ENCODE peak calls at places on chromosome 19, in seven cellular contexts. One of them, this sample, is unnamed.
A peak's percentile ranks its signal among the peaks of the same experiment; 100 is the strongest.

GRCh38 chr19:50899549-50899948 is 11.6 kb downstream of the KLK4 start:
- DNase-seq in astrocyte: no peak
- DNase-seq in HCT116: no peak
- DNase-seq in OCI-LY7: no peak
- DNase-seq in GM23248: no peak
- DNase-seq in pancreas: no peak
- DNase-seq in psoas muscle: no peak
- DNase-seq in this sample: no peak

GRCh38 chr19:46728693-46729339 is 11.9 kb upstream of the PRKD2 start:
- DNase-seq in astrocyte: no peak
- DNase-seq in HCT116: no peak
- DNase-seq in OCI-LY7: peak; percentile 78
- DNase-seq in GM23248: peak; percentile 71
- DNase-seq in pancreas: peak; percentile 80
- DNase-seq in psoas muscle: peak; percentile 80
- DNase-seq in this sample: peak; percentile 89

GRCh38 chr19:47190167-47190727 is 40.8 kb downstream of the BBC3 start:
- DNase-seq in astrocyte: peak; percentile 84
- DNase-seq in HCT116: peak; percentile 93
- DNase-seq in OCI-LY7: no peak
- DNase-seq in GM23248: peak; percentile 84
- DNase-seq in pancreas: peak; percentile 62
- DNase-seq in psoas muscle: peak; percentile 46
- DNase-seq in this sample: no peak

GRCh38 chr19:4130635-4131438 is 6.9 kb upstream of the MAP2K2 start:
- DNase-seq in astrocyte: peak; percentile 78
- DNase-seq in HCT116: peak; percentile 40
- DNase-seq in OCI-LY7: no peak
- DNase-seq in GM23248: peak; percentile 71
- DNase-seq in pancreas: no peak
- DNase-seq in psoas muscle: no peak
- DNase-seq in this sample: no peak

GRCh38 chr19:45815501-45816216 is 551 bp upstream of the RSPH6A start:
- DNase-seq in astrocyte: no peak
- DNase-seq in HCT116: no peak
- DNase-seq in OCI-LY7: no peak
- DNase-seq in GM23248: no peak
- DNase-seq in pancreas: no peak
- DNase-seq in psoas muscle: no peak
- DNase-seq in this sample: peak; percentile 36

GRCh38 chr19:41416194-41416674 is 10.9 kb downstream of the B3GNT8 start:
- DNase-seq in astrocyte: no peak
- DNase-seq in HCT116: no peak
- DNase-seq in OCI-LY7: no peak
- DNase-seq in GM23248: no peak
- DNase-seq in pancreas: no peak
- DNase-seq in psoas muscle: no peak
- DNase-seq in this sample: peak; percentile 42

GRCh38 chr19:31586282-31586681 is 237.0 kb upstream of the TSHZ3 start:
- DNase-seq in astrocyte: peak; percentile 59
- DNase-seq in HCT116: no peak
- DNase-seq in OCI-LY7: no peak
- DNase-seq in GM23248: peak; percentile 3
- DNase-seq in pancreas: no peak
- DNase-seq in psoas muscle: no peak
- DNase-seq in this sample: no peak

GRCh38 chr19:55196803-55197202 is 12.5 kb downstream of the PTPRH start:
- DNase-seq in astrocyte: no peak
- DNase-seq in HCT116: no peak
- DNase-seq in OCI-LY7: peak; percentile 41
- DNase-seq in GM23248: peak; percentile 27
- DNase-seq in pancreas: no peak
- DNase-seq in psoas muscle: no peak
- DNase-seq in this sample: no peak

GRCh38 chr19:46603195-46603637 is 2.1 kb downstream of the CALM3 start:
- DNase-seq in astrocyte: no peak
- DNase-seq in HCT116: no peak
- DNase-seq in OCI-LY7: no peak
- DNase-seq in GM23248: no peak
- DNase-seq in pancreas: peak; percentile 74
- DNase-seq in psoas muscle: no peak
- DNase-seq in this sample: no peak

GRCh38 chr19:21483589-21484170 is 21.7 kb upstream of the ZNF429 start:
- DNase-seq in astrocyte: no peak
- DNase-seq in HCT116: no peak
- DNase-seq in OCI-LY7: peak; percentile 28
- DNase-seq in GM23248: peak; percentile 8
- DNase-seq in pancreas: peak; percentile 63
- DNase-seq in psoas muscle: peak; percentile 43
- DNase-seq in this sample: peak; percentile 65

GRCh38 chr19:56554272-56554869 is 12.9 kb upstream of the ZNF470 start:
- DNase-seq in astrocyte: peak; percentile 3
- DNase-seq in HCT116: no peak
- DNase-seq in OCI-LY7: no peak
- DNase-seq in GM23248: peak; percentile 4
- DNase-seq in pancreas: no peak
- DNase-seq in psoas muscle: no peak
- DNase-seq in this sample: no peak

GRCh38 chr19:16197188-16197621 is 506 bp upstream of the AP1M1 start:
- DNase-seq in astrocyte: peak; percentile 86
- DNase-seq in HCT116: no peak
- DNase-seq in OCI-LY7: peak; percentile 13
- DNase-seq in GM23248: peak; percentile 96
- DNase-seq in pancreas: no peak
- DNase-seq in psoas muscle: no peak
- DNase-seq in this sample: no peak

GRCh38 chr19:33296473-33297060 is 5.8 kb downstream of the CEBPA start:
- DNase-seq in astrocyte: no peak
- DNase-seq in HCT116: no peak
- DNase-seq in OCI-LY7: no peak
- DNase-seq in GM23248: peak; percentile 12
- DNase-seq in pancreas: no peak
- DNase-seq in psoas muscle: no peak
- DNase-seq in this sample: no peak

GRCh38 chr19:42857544-42857867 is 22.0 kb downstream of the PSG1 start:
- DNase-seq in astrocyte: no peak
- DNase-seq in HCT116: no peak
- DNase-seq in OCI-LY7: no peak
- DNase-seq in GM23248: no peak
- DNase-seq in pancreas: no peak
- DNase-seq in psoas muscle: no peak
- DNase-seq in this sample: no peak

GRCh38 chr19:3880471-3881271 is at the start of gene ATCAY:
- DNase-seq in astrocyte: no peak
- DNase-seq in HCT116: no peak
- DNase-seq in OCI-LY7: no peak
- DNase-seq in GM23248: no peak
- DNase-seq in pancreas: no peak
- DNase-seq in psoas muscle: no peak
- DNase-seq in this sample: no peak

GRCh38 chr19:31502536-31503170 is 153.4 kb upstream of the TSHZ3 start:
- DNase-seq in astrocyte: no peak
- DNase-seq in HCT116: no peak
- DNase-seq in OCI-LY7: no peak
- DNase-seq in GM23248: no peak
- DNase-seq in pancreas: no peak
- DNase-seq in psoas muscle: no peak
- DNase-seq in this sample: no peak

GRCh38 chr19:1074512-1075283 is 7.7 kb downstream of the ARHGAP45 start:
- DNase-seq in astrocyte: no peak
- DNase-seq in HCT116: no peak
- DNase-seq in OCI-LY7: peak; percentile 90
- DNase-seq in GM23248: no peak
- DNase-seq in pancreas: peak; percentile 71
- DNase-seq in psoas muscle: peak; percentile 83
- DNase-seq in this sample: peak; percentile 89

DNA sequence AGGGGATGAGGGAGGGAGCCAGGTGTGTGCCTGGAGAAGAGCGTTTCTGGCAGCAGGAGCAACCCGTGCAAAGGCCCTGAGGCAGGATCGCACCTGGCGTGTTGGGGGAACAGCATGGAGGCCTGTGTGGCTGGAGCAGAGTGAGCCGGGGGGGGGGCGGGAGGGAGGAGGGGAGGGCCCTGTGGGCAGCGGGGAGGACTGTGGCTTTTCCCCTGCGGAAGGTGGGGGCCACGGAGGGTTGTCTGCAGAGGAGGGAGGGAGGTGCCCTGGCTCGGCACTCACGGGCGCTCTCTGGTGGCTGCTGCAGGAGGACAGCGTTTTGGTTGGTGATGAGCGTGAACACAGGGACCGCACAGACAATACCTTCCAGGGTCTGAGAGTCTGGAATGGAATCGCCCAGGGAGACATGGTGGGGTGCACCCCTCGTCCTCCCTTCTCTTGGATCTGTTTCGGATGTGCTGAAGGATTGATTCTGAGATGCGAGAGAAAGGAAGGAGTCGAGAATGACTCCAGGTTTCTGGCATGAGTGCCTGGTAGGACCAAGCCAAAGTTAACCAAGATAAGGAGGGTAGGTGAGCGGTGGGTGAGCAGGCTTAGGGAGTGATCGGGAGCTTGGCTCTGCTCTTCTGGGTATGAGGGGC is 6.5 kb downstream of the RAB11B start:
- DNase-seq in astrocyte: peak; percentile 23
- DNase-seq in HCT116: no peak
- DNase-seq in OCI-LY7: peak; percentile 61
- DNase-seq in GM23248: peak; percentile 77
- DNase-seq in pancreas: peak; percentile 70
- DNase-seq in psoas muscle: peak; percentile 73
- DNase-seq in this sample: peak; percentile 66
- H3K4me1 ChIP-seq in astrocyte: peaks cover 11% of the 10 kb centered on the region
- H3K4me1 ChIP-seq in HCT116: peaks cover 3% of the 10 kb centered on the region
- H3K4me1 ChIP-seq in OCI-LY7: peaks cover 5% of the 10 kb centered on the region
- H3K4me1 ChIP-seq in GM23248: peaks cover 25% of the 10 kb centered on the region
- H3K4me1 ChIP-seq in pancreas: peaks cover 31% of the 10 kb centered on the region
- H3K4me1 ChIP-seq in psoas muscle: peaks cover 50% of the 10 kb centered on the region
- H3K4me1 ChIP-seq in this sample: peaks cover 61% of the 10 kb centered on the region

GRCh38 chr19:5141278-5141925 is 172.5 kb downstream of the KDM4B start:
- DNase-seq in astrocyte: peak; percentile 90
- DNase-seq in HCT116: no peak
- DNase-seq in OCI-LY7: no peak
- DNase-seq in GM23248: peak; percentile 36
- DNase-seq in pancreas: peak; percentile 53
- DNase-seq in psoas muscle: peak; percentile 8
- DNase-seq in this sample: peak; percentile 15
- H3K4me1 ChIP-seq in astrocyte: peaks cover 36% of the 10 kb centered on the region
- H3K4me1 ChIP-seq in HCT116: no peaks in the 10 kb centered on the region
- H3K4me1 ChIP-seq in OCI-LY7: peaks cover 10% of the 10 kb centered on the region
- H3K4me1 ChIP-seq in GM23248: no peaks in the 10 kb centered on the region
- H3K4me1 ChIP-seq in pancreas: no peaks in the 10 kb centered on the region
- H3K4me1 ChIP-seq in psoas muscle: no peaks in the 10 kb centered on the region
- H3K4me1 ChIP-seq in this sample: peaks cover 24% of the 10 kb centered on the region

DNA sequence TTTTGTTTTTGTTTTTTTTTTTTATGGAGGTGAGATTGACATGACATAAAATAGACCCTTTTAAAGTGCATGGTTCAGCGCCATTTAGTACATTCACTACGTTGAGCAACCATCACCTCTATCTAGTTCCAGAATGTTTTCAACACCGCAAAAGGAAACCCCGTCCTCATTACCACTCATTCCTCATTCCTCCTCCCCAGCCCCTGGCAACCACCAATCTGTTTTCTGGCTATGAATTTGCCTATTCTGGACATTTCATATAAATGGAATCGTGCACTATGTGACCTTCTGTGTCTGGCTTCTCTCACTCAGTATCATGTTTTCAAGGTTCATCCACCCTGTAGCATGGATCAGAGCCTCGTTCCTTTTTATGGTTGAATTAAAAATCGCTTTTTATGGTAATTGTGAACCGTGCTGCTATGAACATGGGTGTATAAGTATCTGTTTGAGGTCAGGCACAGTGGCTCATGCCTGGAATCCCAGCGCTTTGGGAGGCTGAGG is 9.9 kb upstream of the ADGRE5 start:
- DNase-seq in astrocyte: no peak
- DNase-seq in HCT116: no peak
- DNase-seq in OCI-LY7: no peak
- DNase-seq in GM23248: no peak
- DNase-seq in pancreas: no peak
- DNase-seq in psoas muscle: no peak
- DNase-seq in this sample: no peak
- H3K4me1 ChIP-seq in astrocyte: peaks cover 15% of the 10 kb centered on the region
- H3K4me1 ChIP-seq in HCT116: peaks cover 7% of the 10 kb centered on the region
- H3K4me1 ChIP-seq in OCI-LY7: peaks cover 74% of the 10 kb centered on the region
- H3K4me1 ChIP-seq in GM23248: peaks cover 11% of the 10 kb centered on the region
- H3K4me1 ChIP-seq in pancreas: no peaks in the 10 kb centered on the region
- H3K4me1 ChIP-seq in psoas muscle: peaks cover 19% of the 10 kb centered on the region
- H3K4me1 ChIP-seq in this sample: peaks cover 30% of the 10 kb centered on the region

GRCh38 chr19:52102782-52103181 is 7.2 kb upstream of the ZNF841 start:
- DNase-seq in astrocyte: no peak
- DNase-seq in HCT116: no peak
- DNase-seq in OCI-LY7: no peak
- DNase-seq in GM23248: no peak
- DNase-seq in pancreas: no peak
- DNase-seq in psoas muscle: no peak
- DNase-seq in this sample: no peak
- H3K4me1 ChIP-seq in astrocyte: no peaks in the 10 kb centered on the region
- H3K4me1 ChIP-seq in HCT116: no peaks in the 10 kb centered on the region
- H3K4me1 ChIP-seq in OCI-LY7: no peaks in the 10 kb centered on the region
- H3K4me1 ChIP-seq in GM23248: no peaks in the 10 kb centered on the region
- H3K4me1 ChIP-seq in pancreas: no peaks in the 10 kb centered on the region
- H3K4me1 ChIP-seq in psoas muscle: no peaks in the 10 kb centered on the region
- H3K4me1 ChIP-seq in this sample: no peaks in the 10 kb centered on the region

GRCh38 chr19:2629491-2630351 is 72.8 kb downstream of the GNG7 start:
- DNase-seq in astrocyte: no peak
- DNase-seq in HCT116: no peak
- DNase-seq in OCI-LY7: no peak
- DNase-seq in GM23248: no peak
- DNase-seq in pancreas: no peak
- DNase-seq in psoas muscle: no peak
- DNase-seq in this sample: no peak
- H3K4me1 ChIP-seq in astrocyte: peaks cover 16% of the 10 kb centered on the region
- H3K4me1 ChIP-seq in HCT116: peaks cover 21% of the 10 kb centered on the region
- H3K4me1 ChIP-seq in OCI-LY7: peaks cover 74% of the 10 kb centered on the region
- H3K4me1 ChIP-seq in GM23248: peaks cover 10% of the 10 kb centered on the region
- H3K4me1 ChIP-seq in pancreas: peaks cover 3% of the 10 kb centered on the region
- H3K4me1 ChIP-seq in psoas muscle: peaks cover 20% of the 10 kb centered on the region
- H3K4me1 ChIP-seq in this sample: peaks cover 24% of the 10 kb centered on the region

DNA sequence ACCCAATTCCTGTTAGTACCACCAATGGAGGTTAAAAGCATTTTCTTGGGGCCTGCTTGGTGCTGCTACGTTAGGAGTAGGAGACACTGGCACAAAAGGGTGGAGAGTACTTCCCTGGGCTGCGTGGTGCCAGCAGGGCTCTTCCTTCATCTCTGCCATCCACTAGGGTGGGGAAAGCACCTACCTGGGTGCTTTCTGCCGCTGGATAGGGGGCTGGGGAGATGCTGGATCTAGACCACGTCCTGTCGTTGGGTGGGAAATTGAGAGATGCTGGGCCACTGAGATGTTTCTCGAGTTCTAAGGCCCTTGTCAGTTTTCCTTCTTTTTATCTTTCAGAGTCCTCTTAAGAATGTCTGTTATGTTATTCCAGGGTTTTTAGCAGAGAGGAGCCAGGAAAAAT is 6.7 kb upstream of the FCGBP start:
- DNase-seq in astrocyte: no peak
- DNase-seq in HCT116: no peak
- DNase-seq in OCI-LY7: no peak
- DNase-seq in GM23248: no peak
- DNase-seq in pancreas: no peak
- DNase-seq in psoas muscle: no peak
- DNase-seq in this sample: no peak
- H3K4me1 ChIP-seq in astrocyte: no peaks in the 10 kb centered on the region
- H3K4me1 ChIP-seq in HCT116: no peaks in the 10 kb centered on the region
- H3K4me1 ChIP-seq in OCI-LY7: peaks cover 50% of the 10 kb centered on the region
- H3K4me1 ChIP-seq in GM23248: no peaks in the 10 kb centered on the region
- H3K4me1 ChIP-seq in pancreas: peaks cover 9% of the 10 kb centered on the region
- H3K4me1 ChIP-seq in psoas muscle: no peaks in the 10 kb centered on the region
- H3K4me1 ChIP-seq in this sample: no peaks in the 10 kb centered on the region

GRCh38 chr19:10742494-10742893 is 24.6 kb downstream of the DNM2 start:
- DNase-seq in astrocyte: no peak
- DNase-seq in HCT116: no peak
- DNase-seq in OCI-LY7: no peak
- DNase-seq in GM23248: no peak
- DNase-seq in pancreas: no peak
- DNase-seq in psoas muscle: no peak
- DNase-seq in this sample: no peak
- H3K4me1 ChIP-seq in astrocyte: no peaks in the 10 kb centered on the region
- H3K4me1 ChIP-seq in HCT116: peaks cover 63% of the 10 kb centered on the region
- H3K4me1 ChIP-seq in OCI-LY7: peaks cover 26% of the 10 kb centered on the region
- H3K4me1 ChIP-seq in GM23248: no peaks in the 10 kb centered on the region
- H3K4me1 ChIP-seq in pancreas: peaks cover 49% of the 10 kb centered on the region
- H3K4me1 ChIP-seq in psoas muscle: peaks cover 18% of the 10 kb centered on the region
- H3K4me1 ChIP-seq in this sample: peaks cover 20% of the 10 kb centered on the region